ENCODE peak calls at places on chromosome 1, in ten cellular contexts. V, B, M, K, Y, T, W, S, Q and F are unnamed samples.

GRCh38 chr1:234999513-234999940 is 129.1 kb downstream of the TOMM20 start:
- DNase-seq in Y (no peak), M (no peak), B (no peak), Q (no peak), V (no peak), K (no peak), W (no peak), S (no peak), T (no peak), F (no peak)

GRCh38 chr1:62209931-62210595 is 15.4 kb downstream of the L1TD1 start:
- DNase-seq in W (no peak), S (no peak), Y (no peak), K (no peak), M (no peak), T (no peak), V (no peak), B (no peak), Q (no peak), F (no peak)

GRCh38 chr1:203570805-203571204 is 55.8 kb upstream of the ATP2B4 start:
- DNase-seq in T (no peak), W (no peak), B (no peak), V (no peak), S (no peak), M (no peak), Y (no peak), K (no peak), Q (no peak), F (no peak)

GRCh38 chr1:29259802-29260441 is 23.6 kb downstream of the PTPRU start:
- DNase-seq in S (peak; percentile 32), V (no peak), W (peak; percentile 10), M (no peak), Y (no peak), B (no peak), Q (no peak), K (peak; percentile 59), T (no peak), F (no peak)

GRCh38 chr1:190738321-190738720 is 260.7 kb upstream of the BRINP3 start:
- DNase-seq in W (peak; percentile 1), Y (no peak), B (no peak), S (no peak), Q (no peak), K (no peak), V (no peak), T (no peak), M (no peak), F (no peak)

GRCh38 chr1:18572022-18572920 is 58.4 kb upstream of the PAX7 start:
- DNase-seq in K (no peak), B (no peak), Y (peak; percentile 39), W (no peak), V (no peak), S (no peak), T (no peak), Q (peak; percentile 76), M (no peak), F (no peak)

GRCh38 chr1:240092301-240093119 is 827 bp downstream of the FMN2 start:
- DNase-seq in M (no peak), W (peak; percentile 68), S (peak; percentile 17), V (no peak), K (no peak), B (no peak), Y (no peak), Q (peak; percentile 35), T (no peak), F (peak; percentile 38)

GRCh38 chr1:38433097-38433722 is 386.6 kb upstream of the POU3F1 start:
- DNase-seq in B (no peak), M (no peak), W (no peak), Q (peak; percentile 14), V (no peak), K (no peak), S (no peak), Y (no peak), T (no peak), F (no peak)

GRCh38 chr1:168743001-168743400 is 14.0 kb upstream of the DPT start:
- DNase-seq in Y (no peak), T (no peak), V (no peak), B (no peak), M (no peak), Q (no peak), S (no peak), W (no peak), K (no peak), F (no peak)

GRCh38 chr1:1665815-1666251 is 7.0 kb upstream of the CDK11B start:
- DNase-seq in B (no peak), K (peak; percentile 36), M (no peak), V (no peak), S (peak; percentile 29), Y (no peak), W (no peak), Q (no peak), T (no peak), F (no peak)

GRCh38 chr1:212488436-212489283 is 55.9 kb downstream of the NENF start:
- DNase-seq in Y (peak; percentile 68), M (no peak), S (peak; percentile 36), T (no peak), B (peak; percentile 7), Q (peak; percentile 12), W (peak; percentile 97), V (peak; percentile 75), K (no peak), F (peak; percentile 91)

GRCh38 chr1:86156571-86157455 is at the start of gene COL24A1:
- DNase-seq in W (peak; percentile 34), Y (no peak), T (no peak), S (peak; percentile 5), M (no peak), V (peak; percentile 45), B (no peak), K (no peak), Q (no peak), F (peak; percentile 35)

GRCh38 chr1:8213136-8213535 is 104.8 kb upstream of the SLC45A1 start:
- DNase-seq in S (no peak), Q (no peak), V (no peak), T (no peak), W (no peak), M (no peak), B (no peak), Y (no peak), K (no peak), F (no peak)

GRCh38 chr1:177909416-177909815 is 60.4 kb downstream of the SEC16B start:
- DNase-seq in M (no peak), S (no peak), Y (no peak), Q (no peak), B (no peak), T (no peak), V (no peak), W (no peak), K (no peak), F (no peak)

GRCh38 chr1:20723537-20724363 is 5.9 kb upstream of the KIF17 start:
- DNase-seq in S (no peak), Q (no peak), Y (no peak), M (no peak), W (no peak), T (no peak), K (peak; percentile 12), V (no peak), B (no peak), F (no peak)

GRCh38 chr1:68525781-68526180 is 28.9 kb upstream of the DEPDC1 start:
- DNase-seq in T (no peak), K (no peak), Y (no peak), W (no peak), M (no peak), S (no peak), Q (no peak), V (no peak), B (no peak), F (no peak)